ENCODE peak calls at places on chromosome 7, in seven cellular contexts. One of them, this sample, is unnamed.

GRCh38 chr7:27242580-27243339 is at the start of gene EVX1:
- DNase-seq in mammary epithelial cell: no peak
- DNase-seq in coronary artery: no peak
- DNase-seq in brain microvascular endothelial cell: no peak
- DNase-seq in body of pancreas: no peak
- DNase-seq in heart left ventricle: no peak
- DNase-seq in fibroblast of lung: no peak
- DNase-seq in this sample: peak

GRCh38 chr7:95342029-95342428 is 17.7 kb upstream of the PON1 start:
- DNase-seq in body of pancreas: no peak
- DNase-seq in coronary artery: no peak
- DNase-seq in brain microvascular endothelial cell: no peak
- DNase-seq in heart left ventricle: no peak
- DNase-seq in mammary epithelial cell: no peak
- DNase-seq in fibroblast of lung: no peak
- DNase-seq in this sample: no peak

GRCh38 chr7:12493866-12494265 is 76.7 kb upstream of the SCIN start:
- DNase-seq in coronary artery: no peak
- DNase-seq in fibroblast of lung: peak
- DNase-seq in body of pancreas: no peak
- DNase-seq in brain microvascular endothelial cell: no peak
- DNase-seq in mammary epithelial cell: no peak
- DNase-seq in heart left ventricle: no peak
- DNase-seq in this sample: no peak

GRCh38 chr7:121330053-121330833 is 1.4 kb downstream of the WNT16 start:
- DNase-seq in brain microvascular endothelial cell: no peak
- DNase-seq in mammary epithelial cell: no peak
- DNase-seq in heart left ventricle: no peak
- DNase-seq in body of pancreas: no peak
- DNase-seq in fibroblast of lung: no peak
- DNase-seq in coronary artery: no peak
- DNase-seq in this sample: no peak

GRCh38 chr7:106545275-106545674 is 115.7 kb downstream of the CCDC71L start:
- DNase-seq in fibroblast of lung: no peak
- DNase-seq in mammary epithelial cell: no peak
- DNase-seq in brain microvascular endothelial cell: no peak
- DNase-seq in body of pancreas: no peak
- DNase-seq in coronary artery: no peak
- DNase-seq in heart left ventricle: no peak
- DNase-seq in this sample: no peak

GRCh38 chr7:102951839-102952238 is 39.0 kb downstream of the LRRC17 start:
- DNase-seq in brain microvascular endothelial cell: no peak
- DNase-seq in mammary epithelial cell: no peak
- DNase-seq in coronary artery: no peak
- DNase-seq in heart left ventricle: no peak
- DNase-seq in body of pancreas: no peak
- DNase-seq in fibroblast of lung: no peak
- DNase-seq in this sample: no peak

GRCh38 chr7:5625938-5626337 is 155.5 kb downstream of the RNF216 start:
- DNase-seq in brain microvascular endothelial cell: peak
- DNase-seq in heart left ventricle: no peak
- DNase-seq in mammary epithelial cell: peak
- DNase-seq in body of pancreas: no peak
- DNase-seq in coronary artery: no peak
- DNase-seq in fibroblast of lung: peak
- DNase-seq in this sample: no peak

GRCh38 chr7:99372275-99373085 is 2.0 kb upstream of the ARPC1B start:
- DNase-seq in body of pancreas: peak
- DNase-seq in brain microvascular endothelial cell: peak
- DNase-seq in mammary epithelial cell: no peak
- DNase-seq in coronary artery: no peak
- DNase-seq in fibroblast of lung: peak
- DNase-seq in heart left ventricle: no peak
- DNase-seq in this sample: no peak

DNA sequence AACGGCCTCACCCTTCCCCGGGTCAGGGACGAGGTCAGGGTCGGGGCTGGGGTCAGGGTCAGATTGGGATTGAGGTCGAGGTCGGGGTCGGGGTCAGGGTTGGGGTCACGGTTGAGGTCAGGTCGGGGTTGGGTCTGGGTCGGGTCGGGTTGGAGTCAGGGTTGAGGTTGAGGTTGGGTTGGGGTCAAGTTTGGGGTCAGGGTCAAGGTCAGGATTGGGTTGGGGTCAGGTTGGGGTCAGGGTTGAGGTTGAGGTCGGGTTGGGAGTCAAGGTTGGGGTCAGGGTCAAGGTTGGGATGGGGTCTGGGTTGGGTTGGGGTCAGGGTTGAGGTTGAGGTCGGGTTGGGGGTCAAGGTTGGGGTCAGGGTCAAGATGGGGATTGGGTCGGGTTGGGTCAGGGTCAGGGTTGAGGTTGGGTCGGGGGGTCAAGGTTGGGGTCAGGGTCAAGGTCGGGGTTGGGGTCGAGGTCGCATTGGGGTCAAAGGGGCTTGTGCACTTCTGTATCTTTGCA is 131.4 kb downstream of the VIPR2 start:
- DNase-seq in body of pancreas: no peak
- DNase-seq in coronary artery: no peak
- DNase-seq in brain microvascular endothelial cell: no peak
- DNase-seq in mammary epithelial cell: no peak
- DNase-seq in fibroblast of lung: no peak
- DNase-seq in heart left ventricle: no peak
- DNase-seq in this sample: no peak
- H3K4me3 ChIP-seq in body of pancreas: no peak
- H3K4me3 ChIP-seq in coronary artery: peak
- H3K4me3 ChIP-seq in brain microvascular endothelial cell: no peak
- H3K4me3 ChIP-seq in mammary epithelial cell: no peak
- H3K4me3 ChIP-seq in fibroblast of lung: no peak
- H3K4me3 ChIP-seq in heart left ventricle: no peak
- H3K4me3 ChIP-seq in this sample: no peak

GRCh38 chr7:138024334-138024691 is 22.4 kb upstream of the CREB3L2 start:
- DNase-seq in body of pancreas: no peak
- DNase-seq in coronary artery: no peak
- DNase-seq in heart left ventricle: no peak
- DNase-seq in brain microvascular endothelial cell: no peak
- DNase-seq in mammary epithelial cell: no peak
- DNase-seq in fibroblast of lung: no peak
- DNase-seq in this sample: no peak
- H3K27ac ChIP-seq in body of pancreas: no peak
- H3K27ac ChIP-seq in coronary artery: no peak
- H3K27ac ChIP-seq in heart left ventricle: no peak
- H3K27ac ChIP-seq in brain microvascular endothelial cell: no peak
- H3K27ac ChIP-seq in mammary epithelial cell: no peak
- H3K27ac ChIP-seq in fibroblast of lung: no peak
- H3K27ac ChIP-seq in this sample: no peak

GRCh38 chr7:97018775-97019535 is 5.7 kb downstream of the DLX5 start:
- DNase-seq in body of pancreas: no peak
- DNase-seq in mammary epithelial cell: no peak
- DNase-seq in coronary artery: no peak
- DNase-seq in fibroblast of lung: no peak
- DNase-seq in heart left ventricle: no peak
- DNase-seq in brain microvascular endothelial cell: no peak
- DNase-seq in this sample: no peak
- H3K4me3 ChIP-seq in body of pancreas: no peak
- H3K4me3 ChIP-seq in mammary epithelial cell: no peak
- H3K4me3 ChIP-seq in coronary artery: no peak
- H3K4me3 ChIP-seq in fibroblast of lung: no peak
- H3K4me3 ChIP-seq in heart left ventricle: no peak
- H3K4me3 ChIP-seq in brain microvascular endothelial cell: no peak
- H3K4me3 ChIP-seq in this sample: no peak

GRCh38 chr7:156014201-156014600 is 201.9 kb upstream of the SHH start:
- DNase-seq in coronary artery: no peak
- DNase-seq in mammary epithelial cell: no peak
- DNase-seq in body of pancreas: no peak
- DNase-seq in brain microvascular endothelial cell: no peak
- DNase-seq in fibroblast of lung: no peak
- DNase-seq in heart left ventricle: no peak
- DNase-seq in this sample: no peak
- H3K27ac ChIP-seq in coronary artery: no peak
- H3K27ac ChIP-seq in mammary epithelial cell: no peak
- H3K27ac ChIP-seq in body of pancreas: no peak
- H3K27ac ChIP-seq in brain microvascular endothelial cell: no peak
- H3K27ac ChIP-seq in fibroblast of lung: no peak
- H3K27ac ChIP-seq in heart left ventricle: no peak
- H3K27ac ChIP-seq in this sample: no peak

This sample was measured in CD8-positive, alpha-beta memory T cell.